ENCODE peak calls at places on chromosomes 16 and 17, in five cellular contexts. T, R, Z, M and D are unnamed samples.
A peak's percentile ranks its signal among the peaks of the same experiment; 100 is the strongest.

GRCh38 chr17:2054262-2054739 is 602 bp upstream of the HIC1 start:
- DNase-seq in T (peak; percentile 55), R (no peak), Z (peak; percentile 24), M (no peak), D (no peak)

GRCh38 chr16:10964891-10965326 is 20.5 kb downstream of the CLEC16A start:
- DNase-seq in T (no peak), R (peak; percentile 61), Z (peak; percentile 60), M (no peak), D (no peak)

GRCh38 chr16:85360323-85361277 is 248.3 kb upstream of the CIBAR2 start:
- DNase-seq in T (no peak), R (no peak), Z (no peak), M (no peak), D (peak; percentile 78)

GRCh38 chr16:17345043-17345442 is 125.7 kb downstream of the XYLT1 start:
- DNase-seq in T (peak; percentile 81), R (peak; percentile 31), Z (no peak), M (no peak), D (no peak)

GRCh38 chr16:26396511-26397235 is 670.1 kb upstream of the C16orf82 start:
- DNase-seq in T (no peak), R (no peak), Z (no peak), M (no peak), D (no peak)

GRCh38 chr16:69838417-69838990 is 76.4 kb downstream of the WWP2 start:
- DNase-seq in T (no peak), R (no peak), Z (no peak), M (no peak), D (no peak)

GRCh38 chr17:49497147-49498036 is 2.3 kb downstream of the NGFR start:
- DNase-seq in T (peak; percentile 22), R (no peak), Z (no peak), M (peak; percentile 8), D (no peak)

GRCh38 chr17:82283208-82283749 is 9.8 kb upstream of the CSNK1D start:
- DNase-seq in T (peak; percentile 93), R (no peak), Z (no peak), M (no peak), D (no peak)

GRCh38 chr16:30186782-30187555 is 3.6 kb downstream of the CORO1A start:
- DNase-seq in T (no peak), R (peak; percentile 67), Z (peak; percentile 77), M (no peak), D (peak; percentile 59)

GRCh38 chr16:88725609-88726407 is 19.5 kb downstream of the CTU2 start:
- DNase-seq in T (no peak), R (no peak), Z (no peak), M (no peak), D (no peak)

GRCh38 chr16:3101018-3101840 is 2.1 kb upstream of the ZSCAN10 start:
- DNase-seq in T (no peak), R (peak; percentile 70), Z (peak; percentile 26), M (no peak), D (no peak)

GRCh38 chr17:73559532-73559931 is 84.7 kb downstream of the SDK2 start:
- DNase-seq in T (no peak), R (no peak), Z (no peak), M (no peak), D (no peak)

GRCh38 chr17:1491406-1492248 is 859 bp downstream of the MYO1C start:
- DNase-seq in T (no peak), R (peak; percentile 97), Z (peak; percentile 49), M (peak; percentile 20), D (peak; percentile 77)

GRCh38 chr17:75288784-75289121 is 480 bp downstream of the SLC25A19 start:
- DNase-seq in T (no peak), R (no peak), Z (peak; percentile 39), M (no peak), D (no peak)